ENCODE peak calls at places on chromosomes 7 and 10, in ten cellular contexts. I is frontal cortex; K is WTC11; F is aorta; B is C1 segment of cervical spinal cord; M is ascending aorta; A is GM04504; R is stimulated activated CD4-positive, alpha-beta T cell treated with anti-CD3 and anti-CD28 coated beads, TNF-alpha, amount 100 ng/mL, for 1 hour; Q is NB4; X is NCI-H1436. L is an unnamed sample.

GRCh38 chr10:17169807-17170206 is 31.7 kb downstream of the TRDMT1 start:
- DNase-seq in A (no peak), M (no peak), K (no peak), F (no peak), X (no peak), Q (no peak), R (no peak), B (no peak), I (no peak), L (no peak)

GRCh38 chr10:131580076-131580652 is 268.6 kb upstream of the TCERG1L start:
- DNase-seq in F (no peak), K (no peak), A (no peak), B (no peak), M (no peak), Q (no peak), X (no peak), R (no peak), I (no peak), L (no peak)

GRCh38 chr7:114070246-114070645 is 151.4 kb upstream of the PPP1R3A start:
- DNase-seq in M (no peak), B (no peak), A (no peak), F (no peak), R (no peak), Q (peak; percentile 38), K (no peak), I (no peak), X (no peak), L (no peak)

GRCh38 chr7:63112764-63113712 is 885.6 kb upstream of the ZNF722 start:
- DNase-seq in X (no peak), A (no peak), M (no peak), B (no peak), R (no peak), F (no peak), I (no peak), Q (no peak), K (no peak), L (no peak)

GRCh38 chr7:151923097-151923876 is 33.0 kb upstream of the GALNTL5 start:
- DNase-seq in B (no peak), M (no peak), K (no peak), R (no peak), Q (peak; percentile 79), F (no peak), A (no peak), I (no peak), X (no peak), L (no peak)

GRCh38 chr10:71075066-71075758 is 137.2 kb upstream of the UNC5B start:
- DNase-seq in I (no peak), X (no peak), K (peak; percentile 8), R (no peak), B (no peak), F (peak; percentile 60), M (no peak), A (no peak), Q (no peak), L (no peak)

GRCh38 chr10:23157239-23157661 is 34.9 kb upstream of the PTF1A start:
- DNase-seq in I (no peak), B (no peak), M (no peak), X (no peak), R (no peak), Q (no peak), K (no peak), F (no peak), A (no peak), L (no peak)

GRCh38 chr7:99559276-99559915 is 954 bp downstream of the ZNF655 start:
- DNase-seq in X (no peak), M (no peak), Q (no peak), K (no peak), R (no peak), I (no peak), B (no peak), A (no peak), F (no peak), L (no peak)

GRCh38 chr7:44973610-44974401 is 5.0 kb downstream of the MYO1G start:
- DNase-seq in M (no peak), Q (peak; percentile 71), X (peak; percentile 29), I (no peak), B (no peak), F (peak; percentile 71), A (peak; percentile 24), K (peak; percentile 55), R (peak; percentile 48), L (no peak)

GRCh38 chr10:126302831-126303230 is 85.4 kb downstream of the ADAM12 start:
- DNase-seq in K (no peak), A (no peak), M (no peak), R (no peak), I (no peak), F (no peak), X (no peak), B (no peak), Q (no peak), L (no peak)

GRCh38 chr10:51786684-51787035 is 87.3 kb upstream of the CSTF2T start:
- DNase-seq in B (no peak), R (no peak), K (no peak), A (no peak), M (no peak), F (no peak), I (no peak), Q (no peak), X (no peak), L (no peak)